ENCODE peak calls at places on chromosome 7, in six cellular contexts. J, A, I, W, S and V are unnamed samples.

GRCh38 chr7:27174077-27175004 is at the start of gene HOXA10:
- DNase-seq in J (no peak), A (peak; percentile 61), I (no peak), W (no peak), S (no peak), V (no peak)

GRCh38 chr7:139661875-139662274 is 115.9 kb downstream of the HIPK2 start:
- DNase-seq in J (no peak), A (no peak), I (no peak), W (no peak), S (no peak), V (no peak)

GRCh38 chr7:155568961-155569360 is 22.6 kb upstream of the CNPY1 start:
- DNase-seq in J (no peak), A (no peak), I (no peak), W (no peak), S (no peak), V (no peak)

GRCh38 chr7:39733881-39734571 is 110.7 kb downstream of the RALA start:
- DNase-seq in J (no peak), A (no peak), I (no peak), W (peak; percentile 89), S (no peak), V (no peak)

GRCh38 chr7:11776083-11776482 is 55.9 kb downstream of the THSD7A start:
- DNase-seq in J (no peak), A (no peak), I (no peak), W (no peak), S (no peak), V (no peak)

GRCh38 chr7:8197994-8198698 is 63.8 kb downstream of the ICA1 start:
- DNase-seq in J (no peak), A (no peak), I (no peak), W (no peak), S (no peak), V (peak; percentile 26)

GRCh38 chr7:41696323-41696916 is 6.5 kb downstream of the INHBA start:
- DNase-seq in J (no peak), A (peak; percentile 86), I (peak; percentile 72), W (peak; percentile 94), S (no peak), V (peak; percentile 10)

GRCh38 chr7:4836206-4836661 is 25.6 kb downstream of the PAPOLB start:
- DNase-seq in J (no peak), A (peak; percentile 6), I (no peak), W (no peak), S (no peak), V (no peak)

GRCh38 chr7:105649727-105650381 is 68.6 kb upstream of the EFCAB10 start:
- DNase-seq in J (no peak), A (no peak), I (no peak), W (peak; percentile 80), S (peak; percentile 37), V (no peak)

GRCh38 chr7:120842131-120842621 is 15.8 kb downstream of the TSPAN12 start:
- DNase-seq in J (no peak), A (no peak), I (no peak), W (no peak), S (no peak), V (no peak)

GRCh38 chr7:19405546-19405945 is 260.3 kb upstream of the FERD3L start:
- DNase-seq in J (no peak), A (no peak), I (no peak), W (peak; percentile 88), S (peak; percentile 39), V (no peak)

GRCh38 chr7:87447251-87447650 is 28.2 kb downstream of the ABCB4 start:
- DNase-seq in J (no peak), A (no peak), I (no peak), W (peak; percentile 21), S (no peak), V (no peak)

GRCh38 chr7:31340603-31341002 is at the start of gene NEUROD6:
- DNase-seq in J (no peak), A (no peak), I (no peak), W (no peak), S (no peak), V (no peak)

GRCh38 chr7:124171068-124171467 is 138.2 kb upstream of the TMEM229A start:
- DNase-seq in J (no peak), A (no peak), I (peak; percentile 15), W (no peak), S (no peak), V (no peak)

GRCh38 chr7:83410989-83411591 is 237.8 kb downstream of the SEMA3E start:
- DNase-seq in J (no peak), A (no peak), I (no peak), W (peak; percentile 78), S (peak; percentile 14), V (no peak)

GRCh38 chr7:68963547-68963946 is 634.7 kb upstream of the AUTS2 start:
- DNase-seq in J (no peak), A (no peak), I (no peak), W (peak; percentile 91), S (peak; percentile 80), V (no peak)

GRCh38 chr7:74462707-74463100 is 9.0 kb downstream of the GTF2IRD1 start:
- DNase-seq in J (no peak), A (no peak), I (no peak), W (no peak), S (no peak), V (no peak)

GRCh38 chr7:4631664-4632171 is 50.4 kb upstream of the FOXK1 start:
- DNase-seq in J (no peak), A (peak; percentile 91), I (peak; percentile 64), W (peak; percentile 95), S (peak; percentile 77), V (no peak)

GRCh38 chr7:480531-481218 is 39.0 kb downstream of the PDGFA start:
- DNase-seq in J (no peak), A (peak; percentile 17), I (no peak), W (no peak), S (no peak), V (no peak)

GRCh38 chr7:81457858-81458522 is 311.9 kb downstream of the HGF start:
- DNase-seq in J (no peak), A (no peak), I (no peak), W (peak; percentile 73), S (peak; percentile 37), V (no peak)

GRCh38 chr7:24656608-24657007 is 83.4 kb downstream of the PALS2 start:
- DNase-seq in J (no peak), A (no peak), I (no peak), W (no peak), S (no peak), V (no peak)

GRCh38 chr7:116447980-116448839 is 51.3 kb upstream of the CAV2 start:
- DNase-seq in J (no peak), A (no peak), I (no peak), W (no peak), S (no peak), V (no peak)

GRCh38 chr7:41891967-41892755 is 189.3 kb upstream of the INHBA start:
- DNase-seq in J (no peak), A (no peak), I (no peak), W (no peak), S (no peak), V (no peak)

GRCh38 chr7:109235316-109235715 is 665.6 kb downstream of the DNAJB9 start:
- DNase-seq in J (no peak), A (no peak), I (no peak), W (no peak), S (no peak), V (no peak)

GRCh38 chr7:100896743-100897051 is 1.0 kb upstream of the ACHE start:
- DNase-seq in J (no peak), A (no peak), I (no peak), W (no peak), S (no peak), V (no peak)
- H3K4me3 ChIP-seq in J (peak overlapping the region; percentile 36), A (peak overlapping the region; percentile 26), I (peak overlapping the region; percentile 13), W (no peak overlapping the region), S (no peak overlapping the region), V (no peak overlapping the region)

DNA sequence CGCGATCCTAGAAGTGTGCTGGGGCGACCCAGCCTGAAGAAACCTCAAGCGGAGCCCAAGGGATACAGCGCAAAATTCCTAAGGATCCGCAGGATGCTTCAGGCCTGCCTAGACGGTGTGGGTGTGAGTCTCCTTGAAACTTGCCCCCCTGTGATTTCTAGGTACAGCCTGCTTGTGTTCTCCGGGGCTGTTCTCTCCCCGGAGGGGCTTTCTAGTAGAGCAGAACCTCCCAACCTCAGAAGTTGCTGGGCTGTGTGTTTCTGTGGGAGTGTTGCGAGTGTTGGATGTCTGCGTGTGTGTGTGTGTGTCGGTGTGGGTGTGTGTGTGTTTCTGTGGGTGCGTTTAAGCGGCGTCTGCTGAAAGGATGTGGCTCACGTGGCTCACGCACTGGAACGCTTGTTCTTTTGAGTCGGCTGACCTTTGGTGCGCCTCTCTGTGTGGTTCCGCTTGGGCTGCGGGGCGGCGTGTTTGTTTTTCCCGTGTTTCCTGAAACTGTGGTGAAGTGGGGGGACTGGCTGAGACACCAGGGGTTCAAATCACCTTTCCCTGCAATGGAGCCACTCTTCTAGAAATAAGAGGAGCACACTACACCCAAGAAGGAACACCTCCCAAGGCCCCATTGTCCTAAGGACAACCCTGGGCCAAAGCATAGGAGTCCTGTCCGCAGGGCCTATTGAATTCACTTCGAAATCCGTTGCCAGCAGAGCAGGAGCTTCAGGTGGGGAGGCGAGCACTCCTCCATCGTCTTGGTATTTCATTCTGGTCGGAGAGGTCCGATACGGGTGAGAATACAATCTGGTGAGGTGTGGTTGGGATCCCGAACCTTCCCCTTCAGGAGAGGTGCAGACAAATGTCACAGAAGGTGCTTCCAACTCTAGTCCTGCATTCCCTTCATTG is 25.1 kb upstream of the ZNF273 start:
- DNase-seq in J (no peak), A (no peak), I (no peak), W (no peak), S (no peak), V (no peak)
- H3K4me3 ChIP-seq in J (peak overlapping the region; percentile 12), A (peak overlapping the region; percentile 20), I (peak overlapping the region; percentile 42), W (no peak overlapping the region), S (no peak overlapping the region), V (no peak overlapping the region)

DNA sequence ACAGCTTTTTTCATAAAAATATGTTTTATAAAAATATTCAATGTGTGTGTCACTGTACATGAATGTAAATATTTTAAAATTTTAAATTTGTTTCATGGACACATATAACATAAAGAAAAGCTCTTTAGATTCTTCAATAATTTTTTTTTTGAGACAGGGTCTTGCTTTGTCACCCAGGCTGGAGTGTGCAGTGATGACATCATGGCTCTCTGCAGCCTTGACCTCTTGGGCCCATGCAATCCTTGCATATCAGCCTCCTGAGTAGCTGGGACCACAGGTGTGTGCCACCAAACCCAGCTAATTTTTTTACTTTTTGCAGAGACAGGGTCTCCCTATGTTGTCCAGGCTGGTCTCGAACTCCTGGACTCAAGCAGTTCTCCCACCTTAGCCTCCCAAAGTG is 9.9 kb downstream of the XRCC2 start:
- DNase-seq in J (no peak), A (no peak), I (no peak), W (no peak), S (no peak), V (no peak)
- H3K4me3 ChIP-seq in J (no peak overlapping the region), A (no peak overlapping the region), I (no peak overlapping the region), W (no peak overlapping the region), S (no peak overlapping the region), V (no peak overlapping the region)

GRCh38 chr7:2522780-2523433 is 3.3 kb downstream of the LFNG start:
- DNase-seq in J (no peak), A (no peak), I (no peak), W (no peak), S (no peak), V (no peak)

GRCh38 chr7:2520808-2521146 is 1.2 kb downstream of the LFNG start:
- DNase-seq in J (no peak), A (no peak), I (no peak), W (no peak), S (no peak), V (peak; percentile 53)

GRCh38 chr7:2520131-2520807 is 695 bp downstream of the LFNG start:
- DNase-seq in J (no peak), A (no peak), I (no peak), W (no peak), S (no peak), V (peak; percentile 44)

GRCh38 chr7:2521952-2522591 is 2.5 kb downstream of the LFNG start:
- DNase-seq in J (peak; percentile 69), A (no peak), I (peak; percentile 62), W (no peak), S (no peak), V (peak; percentile 43)

GRCh38 chr7:2521341-2521745 is 1.8 kb downstream of the LFNG start:
- DNase-seq in J (no peak), A (no peak), I (no peak), W (no peak), S (no peak), V (peak; percentile 10)
- H3K4me3 ChIP-seq in J (peak overlapping the region; percentile 93), A (peak overlapping the region; percentile 50), I (peak overlapping the region; percentile 71), W (no peak overlapping the region), S (peak overlapping the region; percentile 62), V (peak overlapping the region; percentile 90)